ENCODE peak calls at places on chromosomes 1 and 21, in eight cellular contexts. K, W, Q, M, Y, T, C and X are unnamed samples.
A peak's percentile ranks its signal among the peaks of the same experiment; 100 is the strongest.

GRCh38 chr1:199956005-199956404 is 71.5 kb upstream of the NR5A2 start:
- DNase-seq in T (no peak), Y (no peak), K (no peak), C (no peak), W (no peak), Q (no peak), M (no peak), X (no peak)

GRCh38 chr1:3473381-3473844 is 18.9 kb downstream of the ARHGEF16 start:
- DNase-seq in Q (peak; percentile 89), W (no peak), T (no peak), Y (no peak), C (no peak), M (no peak), K (peak; percentile 91), X (no peak)

GRCh38 chr1:45796381-45796780 is 7.0 kb upstream of the MAST2 start:
- DNase-seq in T (no peak), Q (no peak), K (no peak), Y (no peak), W (no peak), C (no peak), M (no peak), X (no peak)

GRCh38 chr1:59433440-59433813 is 136.5 kb downstream of the FGGY start:
- DNase-seq in W (peak; percentile 41), T (peak; percentile 63), Q (peak; percentile 63), C (no peak), K (no peak), Y (no peak), M (no peak), X (no peak)

GRCh38 chr1:65264197-65264929 is 45.0 kb upstream of the DNAJC6 start:
- DNase-seq in W (no peak), C (no peak), Q (peak; percentile 63), M (peak; percentile 66), K (peak; percentile 71), T (no peak), Y (peak; percentile 13), X (no peak)

GRCh38 chr1:228903573-228904122 is 168.4 kb downstream of the RHOU start:
- DNase-seq in C (no peak), T (no peak), M (no peak), K (peak; percentile 14), W (no peak), Y (peak; percentile 30), Q (peak; percentile 6), X (no peak)

GRCh38 chr1:160363010-160363409 is 3.9 kb upstream of the NHLH1 start:
- DNase-seq in T (no peak), W (no peak), K (no peak), Y (no peak), C (no peak), M (no peak), Q (no peak), X (no peak)

GRCh38 chr1:34786521-34787325 is 5.7 kb downstream of the GJB3 start:
- DNase-seq in W (peak; percentile 44), Q (peak; percentile 56), K (peak; percentile 76), Y (peak; percentile 79), T (peak; percentile 39), M (peak; percentile 79), C (peak; percentile 77), X (no peak)

GRCh38 chr1:78143152-78143551 is 97.4 kb downstream of the GIPC2 start:
- DNase-seq in C (no peak), W (no peak), M (no peak), K (no peak), T (no peak), Y (no peak), Q (no peak), X (no peak)

GRCh38 chr1:35184495-35185199 is 8.3 kb downstream of the SFPQ start:
- DNase-seq in M (no peak), Q (no peak), C (no peak), T (no peak), W (no peak), Y (no peak), K (no peak), X (no peak)

GRCh38 chr1:89563957-89564604 is 39.5 kb downstream of the LRRC8B start:
- DNase-seq in W (no peak), Q (no peak), T (no peak), K (no peak), M (no peak), C (no peak), Y (peak; percentile 25), X (no peak)

GRCh38 chr21:27700974-27701614 is 734.2 kb upstream of the ADAMTS5 start:
- DNase-seq in Y (peak; percentile 81), Q (peak; percentile 57), T (peak; percentile 78), C (peak; percentile 77), W (peak; percentile 83), M (peak; percentile 81), K (peak; percentile 87), X (peak; percentile 17)

GRCh38 chr1:92486251-92487077 is at the start of gene GFI1:
- DNase-seq in C (peak; percentile 63), M (peak; percentile 66), K (no peak), T (no peak), W (peak; percentile 34), Q (no peak), Y (no peak), X (no peak)

GRCh38 chr1:41360074-41361027 is 883 bp upstream of the FOXO6 start:
- DNase-seq in M (peak; percentile 48), Q (no peak), K (no peak), C (no peak), Y (no peak), T (peak; percentile 56), W (no peak), X (no peak)

GRCh38 chr1:151579436-151580225 is 32.2 kb upstream of the SNX27 start:
- DNase-seq in Y (no peak), Q (peak; percentile 83), K (peak; percentile 28), T (no peak), C (no peak), M (no peak), W (no peak), X (no peak)

GRCh38 chr1:115220340-115221030 is 117.6 kb downstream of the NGF start:
- DNase-seq in K (no peak), Y (no peak), T (no peak), W (no peak), M (no peak), C (no peak), Q (peak; percentile 76), X (no peak)

GRCh38 chr1:115218696-115219095 is 119.4 kb downstream of the NGF start:
- DNase-seq in Y (no peak), T (no peak), W (no peak), C (no peak), Q (peak; percentile 35), K (no peak), M (no peak), X (no peak)

GRCh38 chr1:115218034-115218405 is 120.0 kb downstream of the NGF start:
- DNase-seq in T (no peak), M (no peak), C (no peak), Q (no peak), W (no peak), K (no peak), Y (no peak), X (no peak)

GRCh38 chr1:115217150-115218033 is 120.7 kb downstream of the NGF start:
- DNase-seq in M (no peak), K (no peak), C (no peak), W (no peak), T (no peak), Q (no peak), Y (no peak), X (no peak)

DNA sequence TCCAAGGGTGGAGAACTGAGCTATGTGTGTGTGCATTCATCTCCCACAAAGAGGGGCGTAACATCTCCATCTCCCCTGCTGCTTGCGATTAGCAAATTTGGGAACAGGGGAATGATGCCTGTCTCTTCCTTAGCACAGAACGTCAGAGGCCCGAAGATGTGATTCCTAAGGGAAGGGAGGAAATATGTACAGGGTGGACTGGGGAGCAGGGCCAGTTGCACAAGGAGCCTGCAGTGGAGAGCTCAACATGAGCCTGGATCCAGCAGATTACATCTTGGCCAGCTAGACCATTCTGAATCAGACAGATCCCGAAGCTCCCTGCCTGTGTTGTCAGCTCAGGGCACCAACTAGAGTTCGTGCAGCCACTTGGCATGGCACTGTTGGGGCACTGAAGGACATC is 118.1 kb downstream of the NGF start:
- DNase-seq in T (peak; percentile 18), Q (no peak), C (no peak), Y (no peak), W (peak; percentile 33), M (no peak), K (no peak), X (no peak)
- TF ChIP-seq CTCF in T (no peak), Q (no peak), C (no peak), Y (no peak), W (no peak), M (no peak), K (no peak), X (no peak)

GRCh38 chr1:73770109-73770905 is 427.7 kb downstream of the LRRIQ3 start:
- DNase-seq in K (no peak), Y (no peak), Q (no peak), M (no peak), W (no peak), T (no peak), C (no peak), X (no peak)
- TF ChIP-seq CTCF in K (no peak), Y (no peak), Q (no peak), M (no peak), W (no peak), T (no peak), C (no peak), X (no peak)

DNA sequence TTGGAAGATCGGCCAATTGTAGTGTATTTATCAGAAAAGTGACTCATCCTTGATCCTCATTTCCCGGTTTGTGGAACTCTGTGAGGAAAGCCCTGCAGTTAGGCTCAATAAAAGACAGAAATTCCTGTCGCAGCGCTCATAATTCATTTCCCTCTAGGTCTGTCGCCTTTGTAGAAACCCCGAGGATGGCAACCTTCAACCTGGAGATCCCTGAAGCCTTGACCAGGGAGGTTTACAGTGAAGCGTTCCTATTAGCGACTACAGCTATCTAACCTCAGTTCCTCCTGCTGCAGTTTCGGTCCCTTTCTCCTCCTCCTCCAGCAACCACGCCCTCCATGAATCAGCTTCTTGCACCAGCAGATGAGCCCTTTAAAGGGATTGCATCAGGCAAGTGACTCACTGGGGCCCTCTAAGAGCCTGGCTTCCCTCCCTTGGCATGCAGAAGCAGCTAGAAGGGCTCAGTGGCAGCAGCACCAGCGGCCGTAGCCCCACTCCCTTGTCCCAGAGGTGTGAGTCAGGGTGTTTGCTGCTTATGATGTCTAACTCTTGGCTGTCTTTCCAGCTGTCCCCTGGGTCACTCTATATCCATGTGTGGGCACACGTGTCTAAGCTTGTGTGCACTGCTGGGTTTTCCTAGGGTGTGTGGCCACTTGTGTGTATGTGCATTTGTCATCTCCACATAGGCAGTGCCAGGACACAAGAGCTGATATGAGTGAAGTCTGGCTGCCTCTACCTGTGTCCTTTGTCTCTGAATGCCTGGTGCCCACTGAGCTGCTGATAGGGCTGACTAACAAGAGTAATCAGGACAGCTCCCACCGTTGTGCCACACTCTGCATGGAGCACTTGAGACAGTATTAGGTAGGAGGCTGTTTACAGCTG is 777 bp upstream of the STK40 start:
- DNase-seq in M (peak; percentile 83), W (peak; percentile 94), C (peak; percentile 94), Y (peak; percentile 98), K (peak; percentile 99), T (peak; percentile 100), Q (peak; percentile 100), X (peak; percentile 98)
- TF ChIP-seq CTCF in M (no peak), W (no peak), C (no peak), Y (no peak), K (peak; percentile 13), T (no peak), Q (no peak), X (no peak)

DNA sequence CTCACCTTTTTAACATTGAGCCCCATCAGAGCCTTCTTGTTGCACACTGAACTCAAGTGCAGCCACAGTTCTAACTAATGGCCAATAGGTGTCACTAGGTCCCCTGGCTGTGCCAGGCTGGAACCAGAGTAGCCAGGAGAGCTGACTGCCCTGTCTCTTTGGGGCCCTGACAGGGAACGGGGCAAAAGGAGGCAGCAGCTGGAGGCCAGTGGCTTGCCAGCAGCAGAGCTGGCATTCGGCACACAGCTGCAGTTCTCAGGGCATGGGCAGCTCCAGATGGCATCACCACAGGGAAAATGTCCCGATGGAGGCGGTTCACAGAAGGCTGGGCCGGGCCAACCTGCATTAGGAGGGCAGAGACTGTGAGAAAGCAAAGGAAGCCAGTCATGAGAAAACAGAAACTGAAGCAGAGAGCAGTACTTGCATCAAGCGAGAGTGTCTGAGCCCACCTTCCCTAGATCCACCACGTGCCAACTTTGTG is 188.6 kb downstream of the FCRL5 start:
- DNase-seq in K (peak; percentile 45), Q (peak; percentile 6), M (peak; percentile 47), T (no peak), W (no peak), C (no peak), Y (peak; percentile 45), X (no peak)
- TF ChIP-seq CTCF in K (peak; percentile 79), Q (peak; percentile 61), M (no peak), T (no peak), W (peak; percentile 28), C (peak; percentile 63), Y (peak; percentile 79), X (no peak)